ENCODE peak calls at places on chromosomes 3 and 15, in nine cellular contexts. X is GM23248; Q is OCI-LY7; P is A549; F is mammary epithelial cell; V is CD8-positive, alpha-beta T cell; A is cardiac muscle cell; I is hepatocyte; S is IMR-90. O is an unnamed sample.

GRCh38 chr3:145197051-145197562 is 963.9 kb downstream of the PLOD2 start:
- DNase-seq in X (no peak), Q (no peak), P (no peak), F (no peak), V (no peak), A (no peak), I (peak), S (no peak), O (no peak)

GRCh38 chr3:71640549-71640948 is 57.0 kb upstream of the FOXP1 start:
- DNase-seq in X (no peak), Q (no peak), P (no peak), F (no peak), V (no peak), A (no peak), I (no peak), S (no peak), O (no peak)

GRCh38 chr3:15055019-15055557 is 10.0 kb downstream of the MRPS25 start:
- DNase-seq in X (peak), Q (peak), P (no peak), F (no peak), V (no peak), A (peak), I (no peak), S (peak), O (no peak)

GRCh38 chr15:68218331-68218730 is 11.2 kb downstream of the CLN6 start:
- DNase-seq in X (no peak), Q (no peak), P (no peak), F (no peak), V (no peak), A (no peak), I (no peak), S (no peak), O (no peak)

GRCh38 chr3:48637305-48637704 is 2.0 kb upstream of the SLC26A6 start:
- DNase-seq in X (no peak), Q (peak), P (no peak), F (no peak), V (no peak), A (no peak), I (no peak), S (no peak), O (no peak)

GRCh38 chr3:76470285-76470684 is 569.6 kb upstream of the ROBO2 start:
- DNase-seq in X (peak), Q (no peak), P (no peak), F (no peak), V (no peak), A (no peak), I (no peak), S (peak), O (no peak)

GRCh38 chr3:57816471-57817105 is 60.5 kb downstream of the SLMAP start:
- DNase-seq in X (peak), Q (no peak), P (no peak), F (no peak), V (no peak), A (no peak), I (no peak), S (peak), O (no peak)

GRCh38 chr15:99963096-99963825 is 230.0 kb upstream of the LYSMD4 start:
- DNase-seq in X (peak), Q (no peak), P (no peak), F (peak), V (no peak), A (peak), I (no peak), S (no peak), O (no peak)

GRCh38 chr15:49675051-49675450 is 54.2 kb downstream of the DTWD1 start:
- DNase-seq in X (peak), Q (no peak), P (peak), F (peak), V (no peak), A (peak), I (no peak), S (peak), O (no peak)

GRCh38 chr3:100216713-100217112 is 44.1 kb upstream of the TBC1D23 start:
- DNase-seq in X (peak), Q (no peak), P (no peak), F (peak), V (no peak), A (no peak), I (no peak), S (peak), O (no peak)

GRCh38 chr3:106119691-106120090 is 250.9 kb upstream of the CBLB start:
- DNase-seq in X (peak), Q (no peak), P (no peak), F (peak), V (no peak), A (peak), I (no peak), S (peak), O (no peak)

GRCh38 chr15:25877681-25878080 is 14.6 kb upstream of the ATP10A start:
- DNase-seq in X (no peak), Q (no peak), P (no peak), F (no peak), V (no peak), A (no peak), I (no peak), S (no peak), O (no peak)

GRCh38 chr3:195178124-195178910 is 92.6 kb downstream of the XXYLT1 start:
- DNase-seq in X (no peak), Q (no peak), P (no peak), F (no peak), V (no peak), A (no peak), I (no peak), S (no peak), O (no peak)

GRCh38 chr15:38207591-38207990 is 45.0 kb upstream of the SPRED1 start:
- DNase-seq in X (peak), Q (no peak), P (no peak), F (peak), V (no peak), A (no peak), I (no peak), S (no peak), O (no peak)

GRCh38 chr3:153285194-153285641 is 123.2 kb downstream of the RAP2B start:
- DNase-seq in X (peak), Q (no peak), P (no peak), F (peak), V (no peak), A (peak), I (peak), S (peak), O (no peak)

GRCh38 chr3:53195066-53195450 is 34.0 kb downstream of the PRKCD start:
- DNase-seq in X (no peak), Q (no peak), P (no peak), F (no peak), V (no peak), A (no peak), I (no peak), S (no peak), O (no peak)

GRCh38 chr3:17456036-17456435 is 286.4 kb downstream of the TBC1D5 start:
- DNase-seq in X (no peak), Q (no peak), P (no peak), F (no peak), V (no peak), A (no peak), I (no peak), S (no peak), O (no peak)

GRCh38 chr3:14548321-14548729 is 8.2 kb upstream of the GRIP2 start:
- DNase-seq in X (peak), Q (peak), P (peak), F (peak), V (peak), A (peak), I (peak), S (peak), O (no peak)

GRCh38 chr3:13338231-13338630 is 81.9 kb downstream of the NUP210 start:
- DNase-seq in X (peak), Q (no peak), P (no peak), F (no peak), V (no peak), A (no peak), I (no peak), S (peak), O (no peak)

GRCh38 chr15:37081985-37082384 is 18.4 kb downstream of the MEIS2 start:
- DNase-seq in X (no peak), Q (no peak), P (no peak), F (no peak), V (no peak), A (peak), I (no peak), S (no peak), O (no peak)

GRCh38 chr3:171384101-171384891 is 75.9 kb downstream of the TNIK start:
- DNase-seq in X (no peak), Q (no peak), P (no peak), F (no peak), V (no peak), A (no peak), I (no peak), S (peak), O (no peak)

GRCh38 chr3:53238051-53238850 is 17.6 kb downstream of the TKT start:
- DNase-seq in X (peak), Q (no peak), P (peak), F (peak), V (no peak), A (peak), I (peak), S (peak), O (no peak)

GRCh38 chr3:70999730-71000129 is 583.8 kb downstream of the FOXP1 start:
- DNase-seq in X (peak), Q (no peak), P (no peak), F (peak), V (no peak), A (peak), I (no peak), S (peak), O (no peak)

GRCh38 chr3:25856902-25857518 is 67.1 kb downstream of the OXSM start:
- DNase-seq in X (peak), Q (peak), P (peak), F (peak), V (no peak), A (peak), I (peak), S (peak), O (no peak)

GRCh38 chr3:184694266-184694665 is 17.6 kb downstream of the MAGEF1 start:
- DNase-seq in X (no peak), Q (no peak), P (no peak), F (no peak), V (no peak), A (no peak), I (no peak), S (no peak), O (no peak)

GRCh38 chr3:49649576-49649975 is 24.6 kb upstream of the APEH start:
- DNase-seq in X (no peak), Q (no peak), P (no peak), F (no peak), V (no peak), A (no peak), I (no peak), S (no peak), O (no peak)

GRCh38 chr3:129530331-129530761 is 1.9 kb downstream of the RHO start:
- DNase-seq in X (peak), Q (no peak), P (no peak), F (no peak), V (no peak), A (peak), I (no peak), S (peak), O (no peak)

GRCh38 chr3:150268426-150269321 is 139.4 kb upstream of the TSC22D2 start:
- DNase-seq in X (no peak), Q (no peak), P (peak), F (no peak), V (no peak), A (no peak), I (peak), S (peak), O (no peak)

GRCh38 chr3:16338124-16338523 is 73.1 kb downstream of the OXNAD1 start:
- DNase-seq in X (no peak), Q (peak), P (no peak), F (no peak), V (no peak), A (peak), I (no peak), S (no peak), O (no peak)

GRCh38 chr15:30984542-30984941 is 6.9 kb downstream of the MTMR10 start:
- DNase-seq in X (no peak), Q (no peak), P (no peak), F (no peak), V (no peak), A (no peak), I (no peak), S (no peak), O (no peak)

GRCh38 chr15:89526181-89526580 is 29.8 kb upstream of the RHCG start:
- DNase-seq in X (no peak), Q (no peak), P (no peak), F (no peak), V (no peak), A (no peak), I (no peak), S (no peak), O (no peak)

GRCh38 chr3:20930034-20930433 is 744.0 kb upstream of the SGO1 start:
- DNase-seq in X (peak), Q (peak), P (no peak), F (peak), V (no peak), A (peak), I (peak), S (no peak), O (no peak)

GRCh38 chr15:78212546-78213424 is 21.6 kb downstream of the ACSBG1 start:
- DNase-seq in X (peak), Q (no peak), P (peak), F (peak), V (no peak), A (peak), I (peak), S (peak), O (no peak)

GRCh38 chr3:170558417-170558816 is 27.5 kb downstream of the SLC7A14 start:
- DNase-seq in X (no peak), Q (no peak), P (no peak), F (no peak), V (no peak), A (no peak), I (no peak), S (no peak), O (no peak)

GRCh38 chr3:73432021-73432722 is 192.6 kb downstream of the PDZRN3 start:
- DNase-seq in X (peak), Q (peak), P (peak), F (peak), V (no peak), A (peak), I (peak), S (peak), O (no peak)

GRCh38 chr15:38853608-38854007 is 289.0 kb upstream of the RASGRP1 start:
- DNase-seq in X (peak), Q (peak), P (no peak), F (peak), V (no peak), A (peak), I (peak), S (peak), O (no peak)

DNA sequence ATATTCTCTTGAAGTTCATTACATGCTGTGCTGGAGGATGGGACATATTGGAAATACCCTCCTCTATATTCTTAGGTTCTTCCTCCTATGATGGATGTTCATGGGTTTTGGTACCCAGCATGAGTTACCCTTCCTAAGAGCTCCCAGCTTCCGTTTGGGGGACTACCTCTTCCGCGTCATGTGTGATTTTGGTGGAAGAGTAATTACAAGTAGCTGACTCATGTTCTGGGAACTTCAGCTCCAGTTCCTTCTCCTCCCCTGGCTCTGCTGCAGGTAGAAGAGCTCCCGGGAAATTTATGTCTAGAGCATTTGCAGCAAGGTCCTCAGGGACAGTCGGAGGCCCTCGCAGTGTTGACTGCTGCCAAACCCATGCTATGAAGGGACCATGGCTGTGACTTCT is 208.8 kb upstream of the IL12A start:
- DNase-seq in X (peak), Q (no peak), P (no peak), F (no peak), V (no peak), A (no peak), I (no peak), S (no peak), O (no peak)
- H3K27ac ChIP-seq in X (no peak), Q (no peak), P (no peak), F (no peak), V (no peak), A (no peak), I (no peak), S (no peak), O (peak)

GRCh38 chr3:193637831-193638230 is 44.8 kb downstream of the OPA1 start:
- DNase-seq in X (no peak), Q (no peak), P (no peak), F (peak), V (no peak), A (peak), I (no peak), S (no peak), O (no peak)
- H3K27ac ChIP-seq in X (no peak), Q (no peak), P (no peak), F (no peak), V (no peak), A (no peak), I (no peak), S (no peak), O (no peak)

GRCh38 chr3:124836448-124836847 is 50.7 kb downstream of the ITGB5 start:
- DNase-seq in X (no peak), Q (no peak), P (no peak), F (no peak), V (no peak), A (no peak), I (no peak), S (no peak), O (no peak)

GRCh38 chr3:124832782-124833709 is 54.1 kb downstream of the ITGB5 start:
- DNase-seq in X (peak), Q (no peak), P (no peak), F (no peak), V (no peak), A (peak), I (no peak), S (peak), O (no peak)

GRCh38 chr3:124834723-124835718 is 52.1 kb downstream of the ITGB5 start:
- DNase-seq in X (peak), Q (peak), P (peak), F (peak), V (peak), A (peak), I (peak), S (peak), O (no peak)

GRCh38 chr3:124831631-124832184 is 55.5 kb downstream of the ITGB5 start:
- DNase-seq in X (no peak), Q (no peak), P (no peak), F (no peak), V (no peak), A (no peak), I (no peak), S (no peak), O (no peak)

GRCh38 chr3:124833710-124834332 is 53.3 kb downstream of the ITGB5 start:
- DNase-seq in X (no peak), Q (no peak), P (no peak), F (no peak), V (no peak), A (no peak), I (peak), S (no peak), O (no peak)
- H3K27ac ChIP-seq in X (peak), Q (no peak), P (peak), F (no peak), V (no peak), A (no peak), I (peak), S (peak), O (peak)

DNA sequence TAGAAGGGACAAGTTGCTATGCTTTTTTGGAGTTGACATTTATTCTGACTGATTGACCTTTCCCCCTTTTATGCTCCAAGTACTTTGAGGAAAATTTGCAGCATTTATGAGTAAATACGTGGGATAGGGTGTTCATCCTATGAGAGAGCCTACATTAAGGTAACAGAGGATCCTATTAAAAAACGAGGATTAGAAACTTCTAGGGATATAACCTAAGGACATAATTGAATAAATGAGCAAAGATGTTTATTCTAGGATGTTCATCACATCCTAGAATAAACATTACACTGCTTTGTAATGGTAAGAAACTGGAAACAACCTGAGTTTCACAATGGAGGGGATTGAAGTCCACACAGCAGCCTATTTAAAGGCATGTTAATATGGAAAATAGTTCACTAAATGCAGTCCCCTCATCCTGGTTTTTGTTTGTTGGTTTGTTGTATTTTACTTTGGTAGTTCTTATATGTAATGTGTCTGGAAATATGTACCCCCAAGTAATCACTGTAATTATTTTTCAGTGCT is 23.9 kb upstream of the CLEC3B start:
- DNase-seq in X (no peak), Q (no peak), P (no peak), F (no peak), V (no peak), A (no peak), I (no peak), S (no peak), O (no peak)
- H3K27ac ChIP-seq in X (no peak), Q (no peak), P (no peak), F (no peak), V (no peak), A (no peak), I (peak), S (no peak), O (no peak)

DNA sequence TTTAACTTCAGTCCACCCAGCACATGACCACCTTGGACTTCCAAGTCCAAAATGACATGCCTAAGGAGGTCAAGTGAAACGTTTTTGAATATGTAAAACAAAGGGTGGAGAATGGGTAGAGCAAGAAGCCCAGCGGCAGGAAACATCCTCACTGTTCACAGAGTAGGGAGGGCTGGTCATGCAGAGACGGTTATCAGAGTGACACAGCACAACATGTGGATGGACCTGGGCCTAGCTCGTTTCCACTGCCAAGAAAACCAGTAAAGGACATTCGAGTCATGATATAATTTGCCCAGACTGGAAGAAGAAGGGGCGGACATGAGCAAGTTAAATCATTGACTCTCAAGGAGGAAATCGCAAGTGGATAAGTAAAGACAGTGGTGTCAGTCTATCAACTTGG is 89.4 kb downstream of the LRIG1 start:
- DNase-seq in X (peak), Q (no peak), P (no peak), F (no peak), V (no peak), A (no peak), I (no peak), S (no peak), O (no peak)
- H3K27ac ChIP-seq in X (peak), Q (peak), P (no peak), F (no peak), V (no peak), A (peak), I (no peak), S (no peak), O (no peak)

GRCh38 chr3:134090031-134090430 is 60.3 kb upstream of the SLCO2A1 start:
- DNase-seq in X (peak), Q (no peak), P (no peak), F (no peak), V (no peak), A (peak), I (no peak), S (peak), O (no peak)

GRCh38 chr3:134094491-134094890 is 64.8 kb upstream of the SLCO2A1 start:
- DNase-seq in X (peak), Q (no peak), P (no peak), F (no peak), V (no peak), A (peak), I (no peak), S (peak), O (no peak)

GRCh38 chr3:134095005-134095404 is 65.3 kb upstream of the SLCO2A1 start:
- DNase-seq in X (no peak), Q (no peak), P (no peak), F (no peak), V (no peak), A (no peak), I (no peak), S (peak), O (no peak)

GRCh38 chr3:134093906-134094305 is 64.2 kb upstream of the SLCO2A1 start:
- DNase-seq in X (peak), Q (no peak), P (no peak), F (peak), V (no peak), A (no peak), I (no peak), S (peak), O (no peak)

DNA sequence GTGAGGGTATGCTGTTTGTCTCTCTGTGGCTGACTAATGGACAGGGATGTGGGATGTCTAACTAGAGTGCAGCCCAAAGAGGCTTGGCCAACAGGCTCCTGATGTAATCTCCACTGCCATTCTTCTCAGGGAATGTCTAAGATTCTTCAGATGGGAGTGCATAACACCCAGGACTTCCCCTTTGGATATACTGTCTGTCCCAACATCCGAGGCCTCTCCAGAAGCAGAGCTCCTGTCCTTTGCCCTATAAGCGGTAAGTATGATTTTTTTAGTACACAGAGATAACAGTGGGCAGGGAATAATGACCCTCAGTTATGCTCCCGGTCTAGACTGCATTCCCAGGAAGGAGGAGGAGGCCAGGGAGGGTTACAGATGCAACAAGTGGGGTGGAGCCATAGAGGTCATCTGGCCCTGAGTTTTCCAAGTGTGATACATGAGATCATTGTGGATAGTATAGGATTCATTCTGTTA is 62.5 kb upstream of the SLCO2A1 start:
- DNase-seq in X (no peak), Q (no peak), P (no peak), F (no peak), V (no peak), A (peak), I (peak), S (peak), O (no peak)
- H3K27ac ChIP-seq in X (no peak), Q (no peak), P (no peak), F (no peak), V (no peak), A (no peak), I (peak), S (peak), O (no peak)